ENCODE peak calls at places on chromosomes 5 and 9, in four cellular contexts. E, X, L and V are unnamed samples.

GRCh38 chr5:56019306-56020272 is 24.8 kb upstream of the IL6ST start:
- DNase-seq in E (peak; percentile 69), X (no peak), L (no peak), V (no peak)

GRCh38 chr5:100790170-100790665 is 112.9 kb downstream of the ST8SIA4 start:
- DNase-seq in E (no peak), X (no peak), L (no peak), V (no peak)

GRCh38 chr9:70525553-70525952 is 111.1 kb upstream of the KLF9 start:
- DNase-seq in E (no peak), X (no peak), L (no peak), V (no peak)

GRCh38 chr5:169626779-169627178 is 10.3 kb upstream of the DOCK2 start:
- DNase-seq in E (peak; percentile 87), X (no peak), L (no peak), V (peak; percentile 77)

GRCh38 chr5:22615964-22616363 is 237.2 kb downstream of the CDH12 start:
- DNase-seq in E (no peak), X (no peak), L (no peak), V (no peak)

GRCh38 chr5:55160493-55161209 is 680 bp downstream of the GPX8 start:
- DNase-seq in E (peak; percentile 89), X (peak; percentile 64), L (no peak), V (peak; percentile 93)

GRCh38 chr9:106675780-106676179 is 187.2 kb upstream of the ZNF462 start:
- DNase-seq in E (no peak), X (no peak), L (no peak), V (no peak)

GRCh38 chr9:121271368-121272351 is 3.7 kb downstream of the GSN start:
- DNase-seq in E (no peak), X (no peak), L (no peak), V (no peak)

GRCh38 chr5:178093129-178093528 is 20.2 kb upstream of the N4BP3 start:
- DNase-seq in E (no peak), X (no peak), L (no peak), V (no peak)

GRCh38 chr5:1161832-1162229 is 39.6 kb upstream of the SLC6A19 start:
- DNase-seq in E (no peak), X (no peak), L (peak; percentile 75), V (no peak)

GRCh38 chr9:99000480-99001395 is 57.0 kb downstream of the COL15A1 start:
- DNase-seq in E (peak; percentile 49), X (peak; percentile 49), L (peak; percentile 41), V (no peak)